ENCODE peak calls at places on chromosomes 11 and 22, in ten cellular contexts. D is HCT116; F is mucosa of descending colon; R is K562; L is GM12878; W is CD4-positive, CD25-positive, alpha-beta regulatory T cell; Y is naive thymus-derived CD4-positive, alpha-beta T cell; T is heart left ventricle; Q is right cardiac atrium; H is upper lobe of left lung. V is an unnamed sample.

GRCh38 chr11:70470127-70470526 is 71.8 kb downstream of the CTTN start:
- ATAC-seq in R (no peak), Q (peak; percentile 34), F (no peak), L (peak; percentile 83), T (peak; percentile 46), Y (peak; percentile 26), D (no peak), W (no peak), H (no peak), V (no peak)

GRCh38 chr22:24952837-24953293 is 349 bp downstream of the KIAA1671 start:
- ATAC-seq in L (no peak), D (peak; percentile 59), R (no peak), H (peak; percentile 46), Y (no peak), F (peak; percentile 60), Q (peak; percentile 46), T (peak; percentile 7), W (no peak), V (peak; percentile 60)

GRCh38 chr11:15569626-15570025 is 454.9 kb downstream of the INSC start:
- ATAC-seq in D (no peak), H (peak; percentile 54), T (peak; percentile 97), Y (no peak), W (no peak), Q (peak; percentile 97), L (no peak), R (no peak), F (no peak), V (peak; percentile 25)

GRCh38 chr11:57460756-57461749 is 725 bp downstream of the RTN4RL2 start:
- ATAC-seq in D (peak; percentile 7), F (no peak), H (no peak), L (no peak), R (no peak), W (no peak), Q (no peak), Y (no peak), T (no peak), V (no peak)

GRCh38 chr22:31538815-31539214 is 42.5 kb downstream of the SFI1 start:
- ATAC-seq in W (no peak), F (no peak), H (no peak), Y (no peak), R (no peak), T (no peak), L (peak; percentile 69), D (no peak), Q (no peak), V (no peak)

GRCh38 chr22:28328751-28329150 is 350.9 kb downstream of the TTC28 start:
- ATAC-seq in W (no peak), F (no peak), Y (no peak), L (no peak), H (no peak), D (no peak), T (no peak), Q (no peak), R (no peak), V (no peak)

GRCh38 chr22:44368611-44369010 is 55.9 kb upstream of the SHISAL1 start:
- ATAC-seq in W (no peak), T (no peak), Q (no peak), H (no peak), Y (no peak), R (no peak), L (no peak), D (no peak), F (no peak), V (no peak)

GRCh38 chr11:20087118-20087521 is 73.2 kb downstream of the DBX1 start:
- ATAC-seq in H (peak; percentile 47), L (no peak), W (no peak), Q (no peak), T (no peak), R (no peak), F (no peak), Y (no peak), D (no peak), V (no peak)

GRCh38 chr11:88478136-88478785 is 140.7 kb upstream of the CTSC start:
- ATAC-seq in D (no peak), T (no peak), L (no peak), Q (no peak), R (no peak), W (no peak), Y (no peak), F (no peak), H (no peak), V (no peak)

GRCh38 chr11:64343740-64344133 is 3.7 kb downstream of the CCDC88B start:
- ATAC-seq in Y (no peak), D (peak; percentile 15), H (no peak), F (no peak), T (no peak), L (no peak), W (no peak), R (peak; percentile 42), Q (peak; percentile 4), V (no peak)

DNA sequence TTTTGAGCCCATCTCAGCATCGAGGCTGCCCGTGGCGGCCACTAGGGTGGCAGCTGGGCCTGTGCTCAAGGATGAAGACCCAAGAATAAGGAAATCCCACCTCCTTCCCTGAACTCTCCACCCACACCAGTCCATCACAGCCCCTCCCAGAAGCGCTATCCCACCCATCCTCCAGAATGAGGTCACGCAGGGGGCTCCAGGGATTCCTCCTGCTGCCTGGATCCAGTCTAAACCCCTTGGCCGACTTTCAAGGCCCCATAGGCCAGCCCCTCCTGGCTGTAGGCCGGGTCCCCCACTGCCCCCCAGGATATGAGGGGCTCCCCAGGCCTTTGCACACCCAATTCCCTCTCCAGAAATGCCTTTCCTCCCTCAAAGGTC is 19.0 kb upstream of the SCGB1A1 start:
- ATAC-seq in R (no peak), T (peak; percentile 5), H (peak; percentile 63), F (no peak), Y (no peak), Q (peak; percentile 10), D (no peak), L (no peak), W (no peak), V (no peak)
- H3K4me1 ChIP-seq in R (peaks cover 71% of the 10 kb centered on the region), T (peaks cover 58% of the 10 kb centered on the region), H (peaks cover 49% of the 10 kb centered on the region), F (peaks cover 26% of the 10 kb centered on the region), Y (peaks cover 18% of the 10 kb centered on the region), Q (peaks cover 21% of the 10 kb centered on the region), D (peaks cover 17% of the 10 kb centered on the region), L (no peaks in the 10 kb centered on the region), W (peaks cover 31% of the 10 kb centered on the region), V (peaks cover 12% of the 10 kb centered on the region)

DNA sequence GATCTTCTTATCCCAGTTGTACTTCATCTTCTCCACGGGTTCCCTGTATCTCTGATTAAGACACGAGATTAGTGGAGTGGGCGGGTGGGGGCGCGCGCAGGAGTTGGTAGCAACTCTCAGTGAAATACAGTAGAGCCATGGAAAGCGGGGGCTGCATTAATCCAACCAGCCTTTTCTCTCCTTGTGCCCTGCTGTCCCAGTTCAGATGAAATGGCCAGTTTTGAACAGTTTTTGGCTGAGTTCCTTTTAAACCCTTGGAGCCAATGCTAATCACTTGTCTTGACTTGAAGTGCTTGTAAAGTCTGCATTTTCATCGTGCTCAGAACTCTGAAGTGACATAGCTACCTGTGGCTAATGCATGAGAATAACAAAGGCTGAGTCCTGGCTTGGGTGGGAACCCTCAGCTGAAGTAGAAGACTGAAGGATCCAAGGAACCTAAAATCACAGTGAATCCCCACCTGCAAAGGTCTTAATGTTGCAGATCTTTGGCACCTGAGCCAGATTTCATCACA is 777 bp upstream of the TMEM123 start:
- ATAC-seq in L (no peak), H (peak; percentile 1), D (peak; percentile 26), W (no peak), F (no peak), Y (no peak), Q (no peak), R (peak; percentile 4), T (no peak), V (no peak)
- H3K4me1 ChIP-seq in L (peaks cover 20% of the 10 kb centered on the region), H (peaks cover 60% of the 10 kb centered on the region), D (peaks cover 66% of the 10 kb centered on the region), W (peaks cover 41% of the 10 kb centered on the region), F (peaks cover 17% of the 10 kb centered on the region), Y (peaks cover 37% of the 10 kb centered on the region), Q (no peaks in the 10 kb centered on the region), R (peaks cover 10% of the 10 kb centered on the region), T (peaks cover 8% of the 10 kb centered on the region), V (peaks cover 4% of the 10 kb centered on the region)

DNA sequence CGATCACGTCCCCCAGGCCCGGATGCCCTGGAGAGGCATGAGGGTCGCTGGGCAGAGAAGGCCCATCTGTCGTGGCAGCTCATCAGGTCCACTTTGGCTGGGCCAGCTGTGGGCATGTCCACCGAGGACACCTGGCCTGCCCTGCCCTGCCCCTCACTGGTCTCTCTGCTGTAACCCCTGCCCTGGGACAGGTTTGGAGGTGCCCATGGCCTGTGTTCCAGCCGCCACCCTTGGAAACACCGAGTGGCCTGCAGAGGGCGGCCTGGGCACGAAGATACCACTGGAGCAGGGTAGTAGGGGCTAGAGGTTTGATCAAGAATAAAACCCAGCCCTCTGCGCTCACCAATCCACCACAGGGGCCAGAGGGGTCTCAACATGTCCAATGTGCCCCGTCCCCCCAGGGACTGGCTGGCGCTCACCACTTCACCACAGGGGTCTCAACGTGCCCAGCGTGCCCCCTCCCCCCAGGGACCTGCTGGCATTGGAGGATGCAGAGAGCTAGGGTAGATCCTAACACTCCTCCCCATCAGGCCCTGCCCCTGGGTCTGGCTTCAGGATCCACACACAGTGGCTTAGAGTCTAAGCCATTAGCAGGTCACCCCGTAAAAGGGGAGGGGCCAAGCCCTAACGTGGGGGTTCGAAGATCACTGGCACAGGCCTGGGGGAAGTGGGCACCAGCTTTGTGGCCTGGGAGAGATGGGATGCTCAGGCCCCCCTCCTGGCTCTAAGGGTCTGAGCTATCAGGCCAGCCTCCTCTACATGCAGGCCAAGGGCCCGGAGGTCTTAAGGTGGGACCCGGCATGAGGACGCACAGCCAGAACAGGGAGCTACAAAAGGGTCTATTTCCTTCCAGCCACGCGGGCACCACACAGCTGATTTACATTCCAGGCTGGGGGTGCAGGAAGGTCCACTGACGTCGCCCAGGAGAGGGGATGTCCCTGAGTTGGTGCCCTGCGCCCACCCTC is 1.3 kb upstream of the HDAC10 start:
- ATAC-seq in Y (peak; percentile 81), D (peak; percentile 70), Q (peak; percentile 73), W (peak; percentile 78), L (peak; percentile 78), T (peak; percentile 80), H (peak; percentile 76), F (peak; percentile 67), R (peak; percentile 17), V (peak; percentile 66)
- H3K4me1 ChIP-seq in Y (peaks cover 21% of the 10 kb centered on the region), D (peaks cover 45% of the 10 kb centered on the region), Q (peaks cover 5% of the 10 kb centered on the region), W (peaks cover 40% of the 10 kb centered on the region), L (peaks cover 22% of the 10 kb centered on the region), T (peaks cover 40% of the 10 kb centered on the region), H (peaks cover 50% of the 10 kb centered on the region), F (peaks cover 23% of the 10 kb centered on the region), R (peaks cover 92% of the 10 kb centered on the region), V (peaks cover 23% of the 10 kb centered on the region)

GRCh38 chr22:37185646-37186227 is 2.3 kb downstream of the C1QTNF6 start:
- ATAC-seq in L (no peak), Y (no peak), R (peak; percentile 15), F (no peak), D (no peak), T (no peak), H (no peak), W (peak; percentile 19), Q (no peak), V (no peak)

GRCh38 chr22:37183432-37184379 is 4.3 kb downstream of the C1QTNF6 start:
- ATAC-seq in R (no peak), F (no peak), W (peak; percentile 4), T (no peak), Y (no peak), D (no peak), L (peak; percentile 60), H (no peak), Q (no peak), V (no peak)

GRCh38 chr22:37184380-37184755 is 3.7 kb downstream of the C1QTNF6 start:
- ATAC-seq in T (no peak), Q (no peak), L (no peak), Y (no peak), R (no peak), D (no peak), F (no peak), H (no peak), W (no peak), V (no peak)

GRCh38 chr22:37186228-37186996 is 1.6 kb downstream of the C1QTNF6 start:
- ATAC-seq in H (peak; percentile 38), Q (peak; percentile 34), D (peak; percentile 68), Y (peak; percentile 89), F (peak; percentile 47), W (peak; percentile 71), L (peak; percentile 90), T (peak; percentile 36), R (peak; percentile 84), V (no peak)

GRCh38 chr22:37184816-37185541 is 3.1 kb downstream of the C1QTNF6 start:
- ATAC-seq in F (no peak), Q (no peak), T (no peak), R (no peak), H (no peak), D (no peak), L (no peak), W (no peak), Y (no peak), V (no peak)
- H3K4me1 ChIP-seq in F (peaks cover 31% of the 10 kb centered on the region), Q (peaks cover 9% of the 10 kb centered on the region), T (peaks cover 46% of the 10 kb centered on the region), R (peaks cover 31% of the 10 kb centered on the region), H (peaks cover 44% of the 10 kb centered on the region), D (peaks cover 49% of the 10 kb centered on the region), L (no peaks in the 10 kb centered on the region), W (peaks cover 68% of the 10 kb centered on the region), Y (peaks cover 63% of the 10 kb centered on the region), V (peaks cover 44% of the 10 kb centered on the region)